ENCODE peak calls at places on chromosomes 12 and 14, in five cellular contexts. X is IMR-90, E is GM13977, D is ovary, U is stomach. Q is an unnamed sample.

GRCh38 chr12:80419660-80420059 is 24.4 kb upstream of the PTPRQ start:
- DNase-seq in D (no peak), E (no peak), X (peak), U (no peak), Q (no peak)

GRCh38 chr12:6044082-6044481 is 80.4 kb downstream of the VWF start:
- DNase-seq in U (no peak), E (no peak), D (no peak), X (no peak), Q (no peak)

GRCh38 chr14:93655078-93655750 is 133.1 kb downstream of the PRIMA1 start:
- DNase-seq in E (peak), U (no peak), X (peak), D (peak), Q (peak)

GRCh38 chr14:62077676-62078261 is 315.5 kb downstream of the SNAPC1 start:
- DNase-seq in X (no peak), U (no peak), D (no peak), E (no peak), Q (no peak)

GRCh38 chr12:116389990-116390655 is 112.6 kb upstream of the MED13L start:
- DNase-seq in E (no peak), X (peak), D (peak), U (no peak), Q (peak)

GRCh38 chr12:53862831-53863230 is 75.8 kb upstream of the HOXC13 start:
- DNase-seq in E (no peak), D (no peak), U (no peak), X (peak), Q (peak)

GRCh38 chr12:29158364-29158763 is 9.3 kb downstream of the FAR2 start:
- DNase-seq in E (no peak), D (no peak), U (no peak), X (no peak), Q (no peak)

GRCh38 chr12:57603758-57604453 is 718 bp upstream of the DTX3 start:
- DNase-seq in U (no peak), E (no peak), D (peak), X (peak), Q (peak)

GRCh38 chr12:118689793-118690192 is 291.5 kb upstream of the SRRM4 start:
- DNase-seq in E (no peak), X (no peak), U (no peak), D (no peak), Q (no peak)

GRCh38 chr14:49972840-49973239 is 80.0 kb downstream of the ARF6 start:
- DNase-seq in E (no peak), D (peak), X (peak), U (peak), Q (peak)

GRCh38 chr12:82605115-82605514 is 81.6 kb upstream of the TMTC2 start:
- DNase-seq in U (no peak), X (no peak), D (no peak), E (no peak), Q (no peak)

GRCh38 chr14:32826404-32827082 is 112.1 kb upstream of the NPAS3 start:
- DNase-seq in D (no peak), E (no peak), X (no peak), U (no peak), Q (peak)

GRCh38 chr14:88834883-88835431 is 10.5 kb downstream of the TTC8 start:
- DNase-seq in X (peak), D (no peak), E (no peak), U (no peak), Q (peak)

GRCh38 chr12:65022441-65022840 is 98.7 kb downstream of the WIF1 start:
- DNase-seq in X (no peak), U (no peak), D (no peak), E (no peak), Q (no peak)

GRCh38 chr12:6492838-6493579 is at the start of gene MRPL51:
- DNase-seq in D (peak), U (peak), X (peak), E (peak), Q (peak)

GRCh38 chr12:11758838-11759509 is 109.5 kb downstream of the ETV6 start:
- DNase-seq in X (peak), D (peak), E (no peak), U (no peak), Q (peak)

GRCh38 chr12:49808686-49809368 is 19.4 kb downstream of the NCKAP5L start:
- DNase-seq in D (peak), U (no peak), X (peak), E (no peak), Q (peak)

GRCh38 chr14:72433511-72433910 is 460.4 kb downstream of the DPF3 start:
- DNase-seq in X (peak), U (no peak), D (no peak), E (no peak), Q (peak)

GRCh38 chr12:79895041-79895440 is 39.9 kb downstream of the PPP1R12A start:
- DNase-seq in E (no peak), X (no peak), D (no peak), U (no peak), Q (no peak)

GRCh38 chr12:90841336-90841735 is 113.6 kb downstream of the CCER1 start:
- DNase-seq in D (no peak), X (no peak), U (no peak), E (no peak), Q (no peak)

GRCh38 chr12:30573145-30573544 is 122.5 kb downstream of the IPO8 start:
- DNase-seq in D (no peak), E (no peak), U (no peak), X (no peak), Q (no peak)

GRCh38 chr12:87344699-87345098 is 684.5 kb downstream of the C12orf50 start:
- DNase-seq in D (no peak), X (no peak), U (no peak), E (no peak), Q (peak)

GRCh38 chr14:97788364-97788763 is 991.2 kb downstream of the VRK1 start:
- DNase-seq in U (no peak), D (no peak), E (no peak), X (no peak), Q (no peak)

GRCh38 chr12:98259667-98260066 is 255.7 kb upstream of the TMPO start:
- DNase-seq in E (no peak), U (no peak), X (no peak), D (no peak), Q (no peak)

GRCh38 chr12:94498073-94498472 is 38.4 kb upstream of the CEP83 start:
- DNase-seq in U (no peak), D (no peak), E (no peak), X (no peak), Q (no peak)

GRCh38 chr14:78851189-78851588 is 681.0 kb downstream of the NRXN3 start:
- DNase-seq in E (no peak), X (no peak), D (no peak), U (no peak), Q (no peak)

GRCh38 chr14:21933681-21934080 is 260.1 kb upstream of the OR4E1 start:
- DNase-seq in D (no peak), X (no peak), U (no peak), E (no peak), Q (peak)
- TF ChIP-seq CTCF in D (no peak), X (no peak), U (peak), E (no peak), Q (peak)

GRCh38 chr14:86153480-86153879 is 623.5 kb downstream of the FLRT2 start:
- DNase-seq in E (no peak), D (no peak), U (no peak), X (no peak), Q (no peak)
- TF ChIP-seq CTCF in E (peak), D (no peak), U (no peak), X (no peak), Q (peak)

DNA sequence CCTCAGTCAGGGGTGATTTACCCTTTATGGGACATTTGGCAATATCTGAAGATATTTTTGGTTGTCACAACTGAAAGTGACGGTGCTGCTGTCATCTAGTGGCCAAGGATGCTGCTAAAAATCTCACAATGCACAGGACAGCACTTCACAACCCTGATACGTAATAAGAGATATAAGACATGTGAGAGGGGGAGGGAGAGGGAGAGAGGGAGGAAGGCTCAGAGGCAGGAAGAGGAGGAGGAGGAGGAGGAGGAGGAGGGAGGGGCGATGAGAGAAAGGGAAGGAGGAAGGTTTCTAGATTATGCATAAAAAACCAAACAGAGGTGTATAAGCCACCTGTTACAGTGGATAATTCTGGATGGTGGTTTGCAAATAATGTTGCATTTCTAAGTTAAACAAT is 14.3 kb downstream of the MYL2 start:
- DNase-seq in U (no peak), D (no peak), E (no peak), X (no peak), Q (no peak)
- TF ChIP-seq CTCF in U (no peak), D (no peak), E (peak), X (no peak), Q (no peak)

GRCh38 chr14:101323111-101323510 is 238.2 kb upstream of the DIO3 start:
- DNase-seq in D (no peak), E (no peak), X (no peak), U (no peak), Q (no peak)
- TF ChIP-seq CTCF in D (no peak), E (no peak), X (no peak), U (no peak), Q (no peak)

GRCh38 chr12:121026274-121027045 is 10.2 kb upstream of the C12orf43 start:
- DNase-seq in D (no peak), E (no peak), X (no peak), U (no peak), Q (no peak)
- TF ChIP-seq CTCF in D (no peak), E (no peak), X (no peak), U (no peak), Q (no peak)

GRCh38 chr12:121803861-121804416 is at the start of gene SETD1B:
- DNase-seq in U (peak), X (peak), D (peak), E (peak), Q (peak)

GRCh38 chr12:121805800-121806555 is 2.2 kb downstream of the SETD1B start:
- DNase-seq in D (peak), X (no peak), U (no peak), E (no peak), Q (no peak)

GRCh38 chr12:121805171-121805687 is 1.4 kb downstream of the SETD1B start:
- DNase-seq in D (peak), U (no peak), X (no peak), E (no peak), Q (no peak)

GRCh38 chr12:121802843-121803698 is 738 bp upstream of the SETD1B start:
- DNase-seq in E (peak), X (peak), U (peak), D (peak), Q (peak)

DNA sequence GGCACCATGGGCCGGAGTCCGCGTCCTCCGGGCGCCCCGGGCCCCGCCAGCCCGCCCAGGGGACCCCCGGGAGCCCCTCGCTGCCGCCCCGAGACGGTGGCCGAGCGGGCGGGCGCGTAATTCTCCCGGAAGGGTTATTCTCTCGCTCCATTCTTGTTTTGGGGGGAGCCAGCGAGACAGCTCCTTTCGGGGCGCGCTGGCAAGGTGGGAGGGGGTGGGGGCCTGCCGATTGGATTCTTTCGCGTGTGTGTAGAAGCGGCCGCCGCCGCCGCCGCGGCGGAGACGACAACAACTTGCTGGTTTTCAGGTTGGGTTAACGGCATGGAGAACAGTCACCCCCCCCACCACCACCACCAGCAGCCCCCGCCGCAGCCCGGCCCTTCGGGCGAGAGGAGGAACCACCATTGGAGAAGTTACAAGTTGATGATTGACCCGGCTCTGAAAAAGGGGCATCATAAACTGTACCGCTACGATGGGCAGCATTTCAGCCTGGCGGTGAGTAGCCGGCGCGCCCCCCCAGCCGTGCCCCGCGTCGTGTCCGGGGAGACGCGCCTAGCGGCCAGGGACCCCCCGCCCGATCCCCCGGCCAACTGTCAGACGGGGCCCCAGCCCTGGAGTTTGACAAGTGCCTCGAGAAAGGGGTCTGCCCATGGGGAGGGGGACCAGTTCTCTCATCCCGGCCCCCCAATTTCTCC is 755 bp downstream of the SETD1B start:
- DNase-seq in U (no peak), D (peak), X (no peak), E (peak), Q (no peak)
- TF ChIP-seq CTCF in U (no peak), D (no peak), X (no peak), E (no peak), Q (no peak)

GRCh38 chr12:92650228-92650822 is 52.5 kb upstream of the PLEKHG7 start:
- DNase-seq in E (no peak), X (no peak), D (no peak), U (no peak), Q (no peak)
- TF ChIP-seq CTCF in E (no peak), X (no peak), D (no peak), U (no peak), Q (no peak)

DNA sequence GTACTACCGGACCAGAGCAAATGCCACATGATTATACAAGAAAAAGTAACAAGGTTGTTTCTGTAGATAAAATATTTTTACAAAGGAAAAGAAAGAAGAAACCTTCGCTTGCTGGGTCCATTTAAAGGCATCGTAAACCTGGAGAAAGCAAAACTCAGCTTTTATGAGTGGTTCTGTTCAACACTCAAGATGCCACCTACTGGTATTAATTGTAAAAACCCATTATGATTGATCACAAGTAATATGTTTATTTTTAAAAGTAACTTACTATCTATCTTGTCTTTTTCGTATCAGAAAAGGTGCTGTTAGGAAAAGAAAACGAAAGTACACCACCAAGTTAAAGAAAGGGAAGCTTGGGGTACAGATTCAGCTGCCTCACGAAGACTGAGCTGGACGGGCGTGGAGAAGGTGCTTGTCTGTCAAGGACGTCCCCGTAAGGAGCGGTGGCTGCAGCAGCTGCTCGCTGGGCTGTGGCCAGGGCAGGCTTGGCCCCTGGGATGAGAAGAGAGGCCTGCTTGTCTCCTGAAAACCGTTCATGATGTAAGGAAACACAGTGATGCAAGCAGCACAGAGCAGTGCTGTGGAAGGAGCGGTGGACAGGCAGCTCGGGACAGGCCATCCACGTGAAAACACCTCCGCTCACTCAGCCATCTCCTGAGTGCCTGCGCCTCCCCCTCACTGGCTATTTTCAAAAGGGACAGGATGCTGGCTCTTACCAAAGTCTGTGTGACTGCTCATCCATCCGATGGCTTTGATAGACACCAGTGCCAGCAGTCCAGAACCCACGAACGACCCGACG is 25.0 kb downstream of the SLC15A4 start:
- DNase-seq in U (no peak), E (peak), X (no peak), D (no peak), Q (peak)
- TF ChIP-seq CTCF in U (no peak), E (peak), X (peak), D (no peak), Q (peak)

GRCh38 chr14:52146504-52146903 is 77.6 kb upstream of the NID2 start:
- DNase-seq in U (no peak), X (no peak), E (no peak), D (no peak), Q (peak)

GRCh38 chr14:52148371-52148770 is 79.5 kb upstream of the NID2 start:
- DNase-seq in D (no peak), E (no peak), X (no peak), U (no peak), Q (no peak)

DNA sequence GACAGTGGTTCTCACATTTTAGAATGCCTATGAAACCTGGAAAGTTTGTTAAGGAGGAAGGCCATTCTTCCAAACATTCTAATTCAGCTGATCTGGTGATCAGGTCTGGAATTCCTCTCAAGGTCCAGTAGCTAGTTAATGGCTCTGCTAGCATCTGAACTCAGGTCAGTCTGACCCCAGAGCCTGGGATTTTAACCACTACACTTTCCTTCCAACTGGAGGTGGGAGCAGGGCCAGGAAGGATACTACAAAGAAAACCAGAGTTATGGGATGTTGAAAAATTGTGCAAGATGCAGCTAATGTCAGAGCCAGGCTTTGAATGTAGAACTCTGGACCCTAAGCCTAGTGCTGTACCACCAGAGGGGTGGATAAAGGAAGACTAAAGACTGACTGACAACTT is 73.6 kb upstream of the NID2 start:
- DNase-seq in D (no peak), X (no peak), U (no peak), E (no peak), Q (no peak)
- TF ChIP-seq CTCF in D (no peak), X (no peak), U (no peak), E (no peak), Q (no peak)

DNA sequence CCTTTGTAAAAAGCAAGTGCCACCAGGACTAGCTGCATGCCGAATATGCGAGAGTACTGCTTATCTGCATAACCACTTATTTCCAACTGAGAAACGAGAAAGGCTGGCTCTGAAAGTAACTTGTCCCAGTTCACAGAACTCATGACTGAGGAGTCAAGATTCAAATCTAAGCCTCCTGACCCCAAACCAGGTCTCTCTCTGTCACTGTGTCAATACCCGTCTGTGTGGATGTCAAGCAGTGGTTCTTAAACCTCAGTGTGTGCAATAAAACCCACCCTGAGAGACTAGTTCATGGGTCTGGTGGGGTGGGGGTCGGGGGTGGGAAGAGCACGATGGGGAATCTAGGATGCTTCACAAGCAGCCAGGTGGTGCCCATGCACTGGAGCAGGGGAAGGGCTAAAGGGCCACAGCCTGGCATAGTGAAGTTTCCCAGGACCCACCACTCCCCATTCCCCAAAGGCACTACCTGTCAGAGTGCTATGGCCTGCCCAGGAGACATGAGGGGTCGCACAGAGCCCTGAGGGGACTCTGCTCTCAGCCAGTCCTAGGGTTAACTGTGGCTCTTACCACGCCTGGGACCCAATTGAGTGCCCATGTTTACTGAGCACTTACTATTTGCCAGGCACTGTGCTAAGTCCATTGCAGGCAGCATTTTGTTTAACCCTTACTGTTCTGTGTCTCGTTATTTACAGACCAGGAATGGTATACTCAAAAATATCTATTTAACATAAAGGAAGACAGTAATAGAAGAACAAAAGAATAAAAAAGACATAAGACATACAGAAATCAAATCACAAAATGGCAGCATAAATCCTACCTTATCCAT is 33.4 kb upstream of the PNMA1 start:
- DNase-seq in D (no peak), U (no peak), E (no peak), X (no peak), Q (no peak)
- TF ChIP-seq CTCF in D (no peak), U (no peak), E (no peak), X (no peak), Q (no peak)

Q was measured in choroid plexus epithelial cell.